ENCODE peak calls at places on chromosomes 3 and 15, in six cellular contexts. One of them, this sample, is unnamed.

GRCh38 chr3:140216249-140216648 is 281.3 kb downstream of the CLSTN2 start:
- DNase-seq in fibroblast of lung: no peak
- DNase-seq in COR-L47: no peak
- DNase-seq in stimulated activated CD4-positive, alpha-beta T cell treated with anti-CD3 and anti-CD28 coated beads, Interleukin-4, amount 100 ng/mL, for 24 hours: no peak
- DNase-seq in activated gamma-delta T cell: no peak
- DNase-seq in nephron progenitor cell: no peak
- DNase-seq in this sample: no peak

GRCh38 chr3:190534386-190534785 is 20.5 kb downstream of the IL1RAP start:
- DNase-seq in fibroblast of lung: peak
- DNase-seq in COR-L47: no peak
- DNase-seq in stimulated activated CD4-positive, alpha-beta T cell treated with anti-CD3 and anti-CD28 coated beads, Interleukin-4, amount 100 ng/mL, for 24 hours: no peak
- DNase-seq in activated gamma-delta T cell: no peak
- DNase-seq in nephron progenitor cell: peak
- DNase-seq in this sample: no peak

GRCh38 chr15:98120561-98120960 is 160.1 kb downstream of the ARRDC4 start:
- DNase-seq in fibroblast of lung: no peak
- DNase-seq in COR-L47: no peak
- DNase-seq in stimulated activated CD4-positive, alpha-beta T cell treated with anti-CD3 and anti-CD28 coated beads, Interleukin-4, amount 100 ng/mL, for 24 hours: no peak
- DNase-seq in activated gamma-delta T cell: no peak
- DNase-seq in nephron progenitor cell: no peak
- DNase-seq in this sample: no peak

GRCh38 chr15:66631616-66632263 is 65.9 kb upstream of the LCTL start:
- DNase-seq in fibroblast of lung: no peak
- DNase-seq in COR-L47: peak
- DNase-seq in stimulated activated CD4-positive, alpha-beta T cell treated with anti-CD3 and anti-CD28 coated beads, Interleukin-4, amount 100 ng/mL, for 24 hours: no peak
- DNase-seq in activated gamma-delta T cell: no peak
- DNase-seq in nephron progenitor cell: no peak
- DNase-seq in this sample: no peak

GRCh38 chr15:39142500-39142899 is 438.4 kb upstream of the THBS1 start:
- DNase-seq in fibroblast of lung: no peak
- DNase-seq in COR-L47: no peak
- DNase-seq in stimulated activated CD4-positive, alpha-beta T cell treated with anti-CD3 and anti-CD28 coated beads, Interleukin-4, amount 100 ng/mL, for 24 hours: no peak
- DNase-seq in activated gamma-delta T cell: no peak
- DNase-seq in nephron progenitor cell: no peak
- DNase-seq in this sample: no peak

GRCh38 chr3:43394071-43394501 is 107.7 kb downstream of the SNRK start:
- DNase-seq in fibroblast of lung: peak
- DNase-seq in COR-L47: no peak
- DNase-seq in stimulated activated CD4-positive, alpha-beta T cell treated with anti-CD3 and anti-CD28 coated beads, Interleukin-4, amount 100 ng/mL, for 24 hours: no peak
- DNase-seq in activated gamma-delta T cell: no peak
- DNase-seq in nephron progenitor cell: no peak
- DNase-seq in this sample: no peak

GRCh38 chr3:105933871-105934270 is 65.1 kb upstream of the CBLB start:
- DNase-seq in fibroblast of lung: peak
- DNase-seq in COR-L47: no peak
- DNase-seq in stimulated activated CD4-positive, alpha-beta T cell treated with anti-CD3 and anti-CD28 coated beads, Interleukin-4, amount 100 ng/mL, for 24 hours: no peak
- DNase-seq in activated gamma-delta T cell: no peak
- DNase-seq in nephron progenitor cell: no peak
- DNase-seq in this sample: no peak

GRCh38 chr3:152828075-152828840 is 6.7 kb upstream of the P2RY1 start:
- DNase-seq in fibroblast of lung: no peak
- DNase-seq in COR-L47: no peak
- DNase-seq in stimulated activated CD4-positive, alpha-beta T cell treated with anti-CD3 and anti-CD28 coated beads, Interleukin-4, amount 100 ng/mL, for 24 hours: no peak
- DNase-seq in activated gamma-delta T cell: no peak
- DNase-seq in nephron progenitor cell: no peak
- DNase-seq in this sample: no peak

GRCh38 chr3:150761831-150762661 is 923 bp downstream of the SIAH2 start:
- DNase-seq in fibroblast of lung: peak
- DNase-seq in COR-L47: peak
- DNase-seq in stimulated activated CD4-positive, alpha-beta T cell treated with anti-CD3 and anti-CD28 coated beads, Interleukin-4, amount 100 ng/mL, for 24 hours: peak
- DNase-seq in activated gamma-delta T cell: no peak
- DNase-seq in nephron progenitor cell: peak
- DNase-seq in this sample: peak

This sample was measured in NCI-H2227 treated with DMSO at 0.1 percent for 48 hours.